ENCODE peak calls at places on chromosomes 12 and 14, in seven cellular contexts. Z is gastrocnemius medialis; K is activated CD8-positive, alpha-beta T cell treated with anti-CD3 and anti-CD28 coated beads for 36 hours; P is glutamatergic neuron; G is HFFc6; L is epithelial cell of esophagus; J is hepatocyte. Q is an unnamed sample.
A peak's percentile ranks its signal among the peaks of the same experiment; 100 is the strongest.

GRCh38 chr12:52141306-52141705 is 50.5 kb downstream of the KRT80 start:
- DNase-seq in P (no peak), K (no peak), J (no peak), G (no peak), Z (no peak), L (no peak), Q (no peak)

GRCh38 chr12:80925237-80925636 is 12.5 kb downstream of the LIN7A start:
- DNase-seq in J (no peak), Z (no peak), L (no peak), K (no peak), G (peak; percentile 10), P (no peak), Q (no peak)

GRCh38 chr14:79369359-79370332 is 841.7 kb downstream of the DIO2 start:
- DNase-seq in L (peak; percentile 92), P (no peak), K (no peak), J (peak; percentile 72), G (peak; percentile 57), Z (no peak), Q (no peak)

GRCh38 chr12:128942960-128943477 is 89.7 kb downstream of the GLT1D1 start:
- DNase-seq in Z (no peak), J (no peak), G (no peak), L (no peak), K (no peak), P (no peak), Q (no peak)

GRCh38 chr14:22887990-22888378 is 5.0 kb downstream of the REM2 start:
- DNase-seq in Z (no peak), L (no peak), P (peak; percentile 82), J (no peak), G (no peak), K (peak; percentile 78), Q (no peak)

GRCh38 chr12:41794341-41794740 is 350.3 kb downstream of the GXYLT1 start:
- DNase-seq in Z (no peak), G (no peak), P (no peak), L (no peak), K (no peak), J (no peak), Q (no peak)

GRCh38 chr14:39230416-39230815 is 3.3 kb upstream of the MIA2 start:
- DNase-seq in L (peak; percentile 39), G (no peak), P (no peak), Z (no peak), K (peak; percentile 39), J (no peak), Q (no peak)

GRCh38 chr14:51209457-51209856 is 30.6 kb upstream of the TMX1 start:
- DNase-seq in J (no peak), L (no peak), Z (no peak), K (no peak), P (peak; percentile 67), G (no peak), Q (no peak)

GRCh38 chr14:86722612-86723253 is 1192.8 kb downstream of the FLRT2 start:
- DNase-seq in J (no peak), L (no peak), G (no peak), P (no peak), Z (no peak), K (no peak), Q (no peak)

GRCh38 chr12:104750061-104750460 is 208.0 kb downstream of the SLC41A2 start:
- DNase-seq in L (peak; percentile 67), P (no peak), G (peak; percentile 52), J (no peak), Z (no peak), K (no peak), Q (no peak)

GRCh38 chr14:99667045-99667444 is 17.1 kb upstream of the CYP46A1 start:
- DNase-seq in P (no peak), Z (no peak), G (no peak), J (no peak), L (no peak), K (no peak), Q (no peak)

GRCh38 chr14:56482306-56482705 is 97.3 kb upstream of the TMEM260 start:
- DNase-seq in L (peak; percentile 28), K (peak; percentile 27), Z (no peak), G (no peak), J (peak; percentile 22), P (peak; percentile 47), Q (no peak)

GRCh38 chr12:121365416-121366062 is 13.3 kb upstream of the ANAPC5 start:
- DNase-seq in Z (no peak), G (peak; percentile 43), J (no peak), L (peak; percentile 8), K (no peak), P (no peak), Q (no peak)

GRCh38 chr12:102958073-102958829 is 777 bp downstream of the ASCL1 start:
- DNase-seq in L (peak; percentile 40), K (peak; percentile 44), Z (no peak), P (peak; percentile 83), J (peak; percentile 60), G (no peak), Q (no peak)

GRCh38 chr14:72901361-72901760 is 7.5 kb upstream of the DPF3 start:
- DNase-seq in K (no peak), G (no peak), J (no peak), P (no peak), L (no peak), Z (peak; percentile 64), Q (no peak)

GRCh38 chr12:38744056-38744455 is 161.3 kb downstream of the CPNE8 start:
- DNase-seq in L (no peak), K (no peak), P (no peak), J (no peak), Z (no peak), G (no peak), Q (no peak)

GRCh38 chr14:74085828-74086227 is 1.1 kb downstream of the LIN52 start:
- DNase-seq in L (no peak), Z (no peak), J (peak; percentile 11), P (no peak), K (no peak), G (no peak), Q (no peak)

GRCh38 chr14:74085047-74085637 is 386 bp downstream of the LIN52 start:
- DNase-seq in K (peak; percentile 46), G (peak; percentile 46), Z (no peak), J (peak; percentile 36), P (no peak), L (peak; percentile 48), Q (no peak)

GRCh38 chr14:74083161-74083560 is 1.1 kb downstream of the ALDH6A1 start:
- DNase-seq in P (no peak), G (no peak), Z (no peak), L (no peak), K (no peak), J (peak; percentile 26), Q (no peak)

GRCh38 chr14:74083784-74084276 is 423 bp downstream of the ALDH6A1 start:
- DNase-seq in L (no peak), J (peak; percentile 50), K (no peak), P (no peak), G (no peak), Z (no peak), Q (no peak)

GRCh38 chr14:74084277-74085046 is at the start of the genes ALDH6A1 and LIN52:
- DNase-seq in L (peak; percentile 100), J (peak; percentile 100), K (peak; percentile 100), P (peak; percentile 100), G (peak; percentile 100), Z (peak; percentile 100), Q (peak; percentile 98)
- TF ChIP-seq CTCF in L (peak; percentile 14), J (no peak), K (no peak), P (no peak), G (peak; percentile 48), Z (peak; percentile 24), Q (peak; percentile 42)

GRCh38 chr12:124607681-124608425 is 40.4 kb upstream of the NCOR2 start:
- DNase-seq in J (no peak), P (no peak), G (no peak), K (no peak), L (peak; percentile 76), Z (no peak), Q (no peak)

GRCh38 chr12:124610021-124610606 is 42.7 kb upstream of the NCOR2 start:
- DNase-seq in G (no peak), Z (no peak), L (no peak), J (no peak), K (peak; percentile 36), P (no peak), Q (no peak)

GRCh38 chr12:124608451-124608870 is 41.0 kb upstream of the NCOR2 start:
- DNase-seq in J (no peak), K (no peak), L (peak; percentile 58), P (peak; percentile 37), G (no peak), Z (no peak), Q (no peak)

GRCh38 chr12:124610629-124611558 is 43.5 kb upstream of the NCOR2 start:
- DNase-seq in K (no peak), Z (no peak), J (no peak), G (no peak), L (no peak), P (no peak), Q (no peak)

DNA sequence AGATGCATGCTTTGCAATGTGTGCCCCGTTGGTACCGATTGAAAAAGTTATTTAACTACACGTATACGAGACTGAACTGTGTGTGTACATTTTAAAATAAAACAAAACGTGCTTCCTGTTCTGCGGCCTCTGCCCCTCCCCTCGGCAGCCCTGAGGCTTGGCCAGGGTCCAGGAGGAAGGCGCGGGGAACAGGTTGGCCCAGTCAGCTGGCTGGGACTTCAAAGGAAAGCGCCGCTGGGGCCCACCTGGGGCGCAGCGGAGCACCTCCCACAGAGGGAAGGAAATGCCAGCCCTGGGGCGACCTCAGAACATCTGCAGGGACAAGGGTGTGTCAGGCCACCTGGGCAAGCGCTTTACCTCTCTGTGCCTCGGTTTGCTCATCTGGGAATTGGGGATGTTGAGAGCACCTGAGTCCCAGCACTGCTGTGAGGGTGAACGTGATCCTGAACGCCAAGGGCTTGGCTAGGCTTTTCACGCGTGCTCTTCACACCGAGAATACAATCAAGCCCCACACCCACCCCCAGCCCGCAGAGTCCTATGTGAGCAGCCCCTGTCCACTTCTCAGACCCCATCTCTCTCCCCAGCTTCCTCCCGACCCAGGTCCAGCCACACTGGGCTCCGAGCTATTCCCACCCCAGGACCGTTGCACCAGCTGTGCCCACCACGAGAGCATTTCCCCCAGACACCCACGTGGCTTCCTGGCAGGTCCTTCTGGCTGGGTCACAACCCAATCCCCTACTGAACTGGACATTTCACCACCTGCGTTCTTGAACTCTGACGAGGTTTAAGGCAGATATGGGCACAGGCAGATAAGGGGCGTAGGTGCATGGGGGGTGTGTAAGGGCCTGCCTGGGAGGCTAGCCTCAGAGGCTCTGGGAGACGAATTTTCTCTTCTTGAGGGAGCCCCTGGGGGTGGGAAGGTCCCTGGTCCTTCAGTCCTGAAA is 41.9 kb upstream of the NCOR2 start:
- DNase-seq in P (no peak), Z (no peak), K (peak; percentile 89), G (no peak), J (peak; percentile 94), L (peak; percentile 92), Q (peak; percentile 87)
- TF ChIP-seq CTCF in P (no peak), Z (no peak), K (no peak), G (no peak), J (no peak), L (no peak), Q (no peak)

DNA sequence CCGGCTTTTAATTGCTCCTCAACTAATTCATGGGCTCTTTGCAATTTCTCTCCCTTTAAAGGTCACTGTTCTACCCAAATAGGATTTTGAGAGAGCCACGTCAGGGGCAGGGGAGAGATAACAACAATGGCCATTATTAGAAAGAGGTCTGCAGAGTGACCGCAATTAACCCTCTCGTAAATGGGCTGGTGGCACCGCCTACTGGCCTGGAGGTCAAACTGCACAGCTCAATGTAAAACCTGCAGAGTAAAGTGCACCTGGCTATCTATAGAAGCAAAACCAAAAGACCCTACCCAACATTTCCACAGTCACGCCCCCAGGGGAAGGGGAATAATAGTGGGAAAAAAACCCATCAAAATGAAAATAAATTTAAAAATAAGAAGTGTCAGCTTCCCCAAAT is 21.6 kb upstream of the CLEC4E start:
- DNase-seq in K (no peak), G (no peak), Z (no peak), J (no peak), P (no peak), L (peak; percentile 39), Q (no peak)
- TF ChIP-seq CTCF in K (no peak), G (no peak), Z (no peak), J (no peak), P (no peak), L (peak; percentile 58), Q (no peak)

GRCh38 chr12:55659486-55660385 is 23.0 kb downstream of the OR10P1 start:
- DNase-seq in K (peak; percentile 47), P (no peak), L (no peak), Z (peak; percentile 41), G (no peak), J (no peak), Q (no peak)
- TF ChIP-seq CTCF in K (peak; percentile 34), P (no peak), L (peak; percentile 31), Z (no peak), G (peak; percentile 59), J (peak; percentile 21), Q (peak; percentile 58)